ENCODE peak calls at places on chromosomes 4 and X, in nine cellular contexts. B is right lobe of liver; W is aorta; R is mammary epithelial cell; Q is tibial nerve; X is left ventricle myocardium inferior; J is IMR-90; G is tibial artery; N is naive thymus-derived CD4-positive, alpha-beta T cell. Z is an unnamed sample. For H3K4me1 and H3K36me3, the result is how much of the 10 kb centered on the place peaks cover.

GRCh38 chrX:115940888-115941332 is 229.6 kb upstream of the AGTR2 start:
- DNase-seq in B (peak), W (peak), R (peak), Q (peak), X (no peak), J (peak), G (peak), N (no peak), Z (peak)

GRCh38 chr4:11367371-11367770 is 61.3 kb downstream of the HS3ST1 start:
- DNase-seq in B (no peak), W (no peak), R (peak), Q (peak), X (peak), J (peak), G (peak), N (no peak), Z (peak)

GRCh38 chr4:39320381-39321115 is 45.6 kb downstream of the RFC1 start:
- DNase-seq in B (no peak), W (no peak), R (peak), Q (no peak), X (no peak), J (peak), G (no peak), N (no peak), Z (no peak)

GRCh38 chr4:137471895-137472294 is 60.4 kb downstream of the PCDH18 start:
- DNase-seq in B (no peak), W (no peak), R (peak), Q (no peak), X (no peak), J (peak), G (no peak), N (no peak), Z (no peak)

GRCh38 chr4:54058171-54058570 is 6.2 kb downstream of the CHIC2 start:
- DNase-seq in B (no peak), W (no peak), R (no peak), Q (no peak), X (no peak), J (no peak), G (no peak), N (peak), Z (no peak)

GRCh38 chr4:112664611-112665010 is 27.7 kb downstream of the LARP7 start:
- DNase-seq in B (no peak), W (no peak), R (peak), Q (no peak), X (no peak), J (peak), G (no peak), N (no peak), Z (no peak)

GRCh38 chr4:124783847-124784246 is 71.3 kb upstream of the ANKRD50 start:
- DNase-seq in B (no peak), W (no peak), R (peak), Q (no peak), X (no peak), J (peak), G (no peak), N (no peak), Z (no peak)

GRCh38 chr4:92270908-92271307 is 32.9 kb upstream of the GRID2 start:
- DNase-seq in B (no peak), W (no peak), R (no peak), Q (no peak), X (no peak), J (no peak), G (no peak), N (no peak), Z (no peak)

GRCh38 chr4:92215471-92215870 is 88.3 kb upstream of the GRID2 start:
- DNase-seq in B (no peak), W (no peak), R (no peak), Q (no peak), X (no peak), J (no peak), G (no peak), N (no peak), Z (no peak)

GRCh38 chrX:135328421-135329005 is 19.2 kb downstream of the ETDC start:
- DNase-seq in B (no peak), W (no peak), R (peak), Q (no peak), X (no peak), J (peak), G (no peak), N (no peak), Z (no peak)

GRCh38 chr4:2274320-2275043 is 12.6 kb upstream of the MXD4 start:
- DNase-seq in B (peak), W (peak), R (no peak), Q (no peak), X (no peak), J (no peak), G (no peak), N (no peak), Z (no peak)

GRCh38 chr4:114811564-114812360 is 213.2 kb downstream of the UGT8 start:
- DNase-seq in B (no peak), W (no peak), R (peak), Q (no peak), X (no peak), J (no peak), G (no peak), N (no peak), Z (no peak)

GRCh38 chrX:48939417-48940228 is 17.8 kb downstream of the OTUD5 start:
- DNase-seq in B (no peak), W (no peak), R (no peak), Q (no peak), X (no peak), J (no peak), G (no peak), N (peak), Z (no peak)

GRCh38 chrX:48940404-48940955 is 16.9 kb downstream of the OTUD5 start:
- DNase-seq in B (no peak), W (no peak), R (no peak), Q (no peak), X (no peak), J (no peak), G (no peak), N (no peak), Z (no peak)

GRCh38 chrX:48937065-48937907 is 18.5 kb upstream of the PIM2 start:
- DNase-seq in B (peak), W (no peak), R (no peak), Q (no peak), X (peak), J (no peak), G (no peak), N (peak), Z (no peak)

GRCh38 chrX:48936429-48937064 is 17.7 kb upstream of the PIM2 start:
- DNase-seq in B (no peak), W (no peak), R (no peak), Q (no peak), X (no peak), J (no peak), G (no peak), N (no peak), Z (no peak)

DNA sequence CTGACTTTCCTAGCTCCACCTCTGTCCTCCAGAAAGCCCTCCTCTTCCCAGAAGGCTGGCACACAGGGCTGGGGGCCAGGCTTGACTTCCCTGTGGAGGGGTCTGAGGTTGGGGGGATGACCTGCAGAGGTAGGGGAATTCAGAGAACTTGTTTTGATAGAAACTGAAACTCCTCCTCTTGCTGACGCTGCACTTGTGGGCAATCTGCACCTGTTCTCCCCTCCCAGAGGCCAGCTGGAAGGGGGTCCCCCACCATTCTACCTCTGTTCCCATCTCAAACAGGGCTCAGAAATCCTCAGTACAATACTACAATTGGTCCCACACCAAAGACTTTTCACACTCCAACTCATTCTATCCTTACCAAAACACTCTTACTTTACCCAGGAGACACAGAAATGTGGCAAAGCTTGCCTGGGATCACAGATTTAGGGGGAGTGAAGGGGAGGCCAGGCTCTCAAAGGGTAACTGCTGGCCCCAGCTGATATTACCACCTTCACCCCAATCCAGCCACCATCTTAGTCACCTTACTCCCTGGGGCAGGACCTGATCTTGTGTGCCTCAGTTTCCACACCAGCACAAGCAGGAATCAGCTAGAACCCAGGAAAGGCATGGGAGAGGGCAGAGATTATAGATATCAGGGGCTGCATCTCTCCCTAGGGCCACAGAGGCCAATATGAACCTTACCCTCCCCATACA is 18.5 kb downstream of the OTUD5 start:
- DNase-seq in B (no peak), W (no peak), R (no peak), Q (no peak), X (no peak), J (no peak), G (no peak), N (peak), Z (no peak)
- H3K4me1 ChIP-seq in B (under half), W (under half), R (under half), Q (under half), X (under half), J (under half), G (under half), N (half or more), Z (under half)

GRCh38 chrX:68843992-68844391 is 15.2 kb downstream of the EFNB1 start:
- DNase-seq in B (no peak), W (no peak), R (peak), Q (no peak), X (no peak), J (no peak), G (no peak), N (no peak), Z (no peak)
- H3K4me3 ChIP-seq in B (no peak), W (no peak), R (no peak), Q (no peak), X (no peak), J (no peak), G (no peak), N (no peak), Z (no peak)

GRCh38 chrX:40064055-40064597 is 33.6 kb downstream of the BCOR start:
- DNase-seq in B (no peak), W (peak), R (no peak), Q (no peak), X (no peak), J (no peak), G (no peak), N (no peak), Z (no peak)

GRCh38 chrX:40065291-40066046 is 32.3 kb downstream of the BCOR start:
- DNase-seq in B (no peak), W (peak), R (no peak), Q (no peak), X (no peak), J (no peak), G (no peak), N (no peak), Z (no peak)

GRCh38 chrX:40061871-40062524 is 35.8 kb downstream of the BCOR start:
- DNase-seq in B (no peak), W (peak), R (peak), Q (no peak), X (no peak), J (no peak), G (no peak), N (peak), Z (no peak)

GRCh38 chrX:40062525-40063193 is 35.1 kb downstream of the BCOR start:
- DNase-seq in B (no peak), W (peak), R (peak), Q (no peak), X (no peak), J (no peak), G (no peak), N (no peak), Z (no peak)

GRCh38 chrX:40063555-40063954 is 34.2 kb downstream of the BCOR start:
- DNase-seq in B (no peak), W (peak), R (no peak), Q (no peak), X (no peak), J (no peak), G (no peak), N (no peak), Z (no peak)
- H3K36me3 ChIP-seq in B (under half), W (under half), R (under half), Q (under half), X (under half), J (under half), G (under half), N (under half), Z (under half)

GRCh38 chr4:145804134-145804533 is 124.2 kb downstream of the C4orf51 start:
- DNase-seq in B (no peak), W (no peak), R (peak), Q (no peak), X (no peak), J (peak), G (no peak), N (no peak), Z (peak)
- H3K4me1 ChIP-seq in B (under half), W (under half), R (under half), Q (under half), X (under half), J (under half), G (under half), N (under half), Z (under half)

GRCh38 chrX:17067534-17067933 is 121.1 kb downstream of the REPS2 start:
- DNase-seq in B (no peak), W (no peak), R (peak), Q (no peak), X (no peak), J (no peak), G (no peak), N (no peak), Z (no peak)
- H3K4me3 ChIP-seq in B (no peak), W (no peak), R (no peak), Q (no peak), X (no peak), J (no peak), G (no peak), N (no peak), Z (no peak)

GRCh38 chr4:87118421-87118820 is 102.0 kb downstream of the KLHL8 start:
- DNase-seq in B (no peak), W (no peak), R (no peak), Q (no peak), X (no peak), J (no peak), G (no peak), N (no peak), Z (no peak)
- H3K36me3 ChIP-seq in B (under half), W (under half), R (under half), Q (under half), X (half or more), J (under half), G (under half), N (under half), Z (under half)

GRCh38 chr4:174061026-174061425 is 222.4 kb downstream of the FBXO8 start:
- DNase-seq in B (no peak), W (no peak), R (no peak), Q (no peak), X (no peak), J (no peak), G (no peak), N (no peak), Z (no peak)
- H3K4me1 ChIP-seq in B (under half), W (under half), R (under half), Q (under half), X (under half), J (under half), G (under half), N (under half), Z (under half)